ENCODE peak calls at places on chromosomes 16 and 17, in four cellular contexts. P is AG08395, B is Calu3, T is A172. L is an unnamed sample.

GRCh38 chr17:979211-979538 is 401 bp downstream of the NXN start:
- DNase-seq in P (no peak), T (no peak), B (no peak), L (no peak)

GRCh38 chr16:60641067-60641466 is 1395.2 kb downstream of the CDH8 start:
- DNase-seq in P (no peak), T (no peak), B (no peak), L (no peak)

GRCh38 chr16:69365901-69366300 is 14.3 kb upstream of the TMED6 start:
- DNase-seq in T (no peak), B (no peak), P (no peak), L (no peak)

GRCh38 chr16:81318711-81319110 is 3.9 kb downstream of the GAN start:
- DNase-seq in B (peak; percentile 27), P (no peak), T (no peak), L (peak; percentile 19)

GRCh38 chr16:84084570-84085270 is 32.0 kb downstream of the MBTPS1 start:
- DNase-seq in T (peak; percentile 67), P (peak; percentile 74), B (peak; percentile 80), L (peak; percentile 64)

GRCh38 chr17:17150450-17150804 is 55.7 kb downstream of the PLD6 start:
- DNase-seq in B (no peak), T (no peak), P (no peak), L (no peak)

GRCh38 chr16:66898207-66898606 is 17.9 kb downstream of the PDP2 start:
- DNase-seq in T (no peak), P (peak; percentile 38), B (no peak), L (no peak)

GRCh38 chr16:78133919-78134318 is 34.5 kb downstream of the WWOX start:
- DNase-seq in P (no peak), T (no peak), B (no peak), L (no peak)

GRCh38 chr16:53052519-53053501 is at the start of gene CHD9NB:
- DNase-seq in T (peak; percentile 95), B (peak; percentile 78), P (peak; percentile 90), L (peak; percentile 69)

GRCh38 chr16:8915722-8916321 is 33.7 kb downstream of the LITAFD start:
- DNase-seq in B (no peak), P (no peak), T (no peak), L (no peak)

GRCh38 chr17:17751489-17751995 is 70.3 kb downstream of the RAI1 start:
- DNase-seq in T (no peak), P (no peak), B (no peak), L (no peak)

GRCh38 chr16:2214721-2214970 is at the start of gene PGP:
- DNase-seq in T (no peak), B (no peak), P (no peak), L (no peak)

GRCh38 chr16:65142276-65142675 is 20.4 kb upstream of the CDH11 start:
- DNase-seq in B (no peak), T (no peak), P (no peak), L (peak; percentile 25)

L was measured in Daoy.